ENCODE peak calls at places on chromosomes 12 and 14, in five cellular contexts. O is ovary, G is AG10803, A is lower leg skin, L is GM12864. F is an unnamed sample.

GRCh38 chr12:57450057-57450456 is 5.0 kb upstream of the INHBE start:
- DNase-seq in O (no peak), G (no peak), A (no peak), L (no peak), F (no peak)

GRCh38 chr14:100323942-100324307 is 786 bp downstream of the SLC25A47 start:
- DNase-seq in O (no peak), G (no peak), A (no peak), L (no peak), F (no peak)

GRCh38 chr14:29348504-29348903 is 579.1 kb downstream of the PRKD1 start:
- DNase-seq in O (no peak), G (no peak), A (no peak), L (no peak), F (no peak)

GRCh38 chr14:102616318-102616717 is 23.9 kb downstream of the RCOR1 start:
- DNase-seq in O (no peak), G (no peak), A (peak), L (no peak), F (no peak)

GRCh38 chr12:124500232-124501079 is 67.0 kb downstream of the NCOR2 start:
- DNase-seq in O (no peak), G (peak), A (no peak), L (no peak), F (no peak)

GRCh38 chr12:9880532-9880931 is 757 bp upstream of the KLRF2 start:
- DNase-seq in O (no peak), G (no peak), A (no peak), L (no peak), F (no peak)

GRCh38 chr12:114975283-114975973 is 291.5 kb upstream of the TBX3 start:
- DNase-seq in O (peak), G (no peak), A (no peak), L (no peak), F (no peak)

GRCh38 chr14:44756577-44756976 is 205.2 kb downstream of the KLHL28 start:
- DNase-seq in O (no peak), G (no peak), A (no peak), L (no peak), F (no peak)

GRCh38 chr12:38350342-38351181 is 34.0 kb downstream of the ALG10B start:
- DNase-seq in O (no peak), G (no peak), A (no peak), L (peak), F (peak)

GRCh38 chr12:115149685-115150378 is 465.9 kb upstream of the TBX3 start:
- DNase-seq in O (no peak), G (peak), A (no peak), L (no peak), F (no peak)

GRCh38 chr12:127781336-127781735 is 485.6 kb upstream of the TMEM132C start:
- DNase-seq in O (no peak), G (no peak), A (no peak), L (no peak), F (no peak)

GRCh38 chr14:91352101-91352500 is 65.5 kb downstream of the CCDC88C start:
- DNase-seq in O (no peak), G (peak), A (no peak), L (no peak), F (no peak)

GRCh38 chr14:104343690-104344640 is 205.6 kb downstream of the KIF26A start:
- DNase-seq in O (peak), G (no peak), A (peak), L (no peak), F (no peak)

GRCh38 chr12:112978163-112979081 is at the start of gene OAS2:
- DNase-seq in O (no peak), G (peak), A (peak), L (peak), F (peak)

GRCh38 chr12:85550924-85551323 is 270.9 kb downstream of the ALX1 start:
- DNase-seq in O (no peak), G (no peak), A (no peak), L (no peak), F (no peak)

GRCh38 chr12:24349051-24349780 is 399.7 kb upstream of the SOX5 start:
- DNase-seq in O (no peak), G (no peak), A (no peak), L (no peak), F (no peak)

GRCh38 chr14:100696590-100696989 is 30.1 kb upstream of the DLK1 start:
- DNase-seq in O (no peak), G (no peak), A (no peak), L (no peak), F (no peak)

GRCh38 chr12:124422142-124422569 is 127.3 kb downstream of the RFLNA start:
- DNase-seq in O (peak), G (no peak), A (no peak), L (no peak), F (no peak)

GRCh38 chr14:50972734-50973133 is 28.5 kb upstream of the PYGL start:
- DNase-seq in O (no peak), G (no peak), A (no peak), L (no peak), F (no peak)

GRCh38 chr12:34311337-34311736 is 289.0 kb downstream of the ALG10 start:
- DNase-seq in O (no peak), G (no peak), A (no peak), L (no peak), F (no peak)

GRCh38 chr14:72352012-72352411 is 419.8 kb downstream of the RGS6 start:
- DNase-seq in O (no peak), G (no peak), A (no peak), L (no peak), F (no peak)

GRCh38 chr14:63452796-63453195 is 90.4 kb downstream of the PPP2R5E start:
- DNase-seq in O (no peak), G (peak), A (no peak), L (no peak), F (no peak)

GRCh38 chr14:90301580-90302181 is 30.1 kb downstream of the NRDE2 start:
- DNase-seq in O (no peak), G (peak), A (no peak), L (no peak), F (peak)

GRCh38 chr12:92927436-92928116 is 1.5 kb downstream of the EEA1 start:
- DNase-seq in O (no peak), G (peak), A (no peak), L (no peak), F (peak)

GRCh38 chr12:34401659-34402227 is 379.4 kb downstream of the ALG10 start:
- DNase-seq in O (peak), G (no peak), A (peak), L (no peak), F (no peak)

GRCh38 chr14:93464271-93464670 is 33.5 kb downstream of the UNC79 start:
- DNase-seq in O (no peak), G (no peak), A (no peak), L (no peak), F (no peak)

GRCh38 chr14:94048676-94049624 is 22.8 kb downstream of the OTUB2 start:
- DNase-seq in O (no peak), G (no peak), A (no peak), L (no peak), F (no peak)

GRCh38 chr14:91363776-91364523 is 53.7 kb downstream of the CCDC88C start:
- DNase-seq in O (no peak), G (no peak), A (no peak), L (peak), F (peak)

GRCh38 chr14:96634481-96634880 is 132.3 kb downstream of the PAPOLA start:
- DNase-seq in O (no peak), G (no peak), A (peak), L (no peak), F (no peak)

GRCh38 chr12:40446385-40446784 is 221.6 kb downstream of the LRRK2 start:
- DNase-seq in O (no peak), G (peak), A (no peak), L (no peak), F (peak)

GRCh38 chr12:15910864-15911696 is at the start of gene DERA:
- DNase-seq in O (peak), G (peak), A (peak), L (no peak), F (peak)

GRCh38 chr12:131511391-131511802 is 199.5 kb upstream of the SFSWAP start:
- DNase-seq in O (no peak), G (peak), A (peak), L (peak), F (peak)

GRCh38 chr12:31369712-31370521 is 44.0 kb upstream of the SINHCAF start:
- DNase-seq in O (peak), G (peak), A (no peak), L (no peak), F (no peak)

GRCh38 chr12:58537278-58537677 is 383.0 kb downstream of the LRIG3 start:
- DNase-seq in O (no peak), G (peak), A (no peak), L (no peak), F (no peak)

GRCh38 chr12:4899361-4899760 is 10.3 kb upstream of the KCNA1 start:
- DNase-seq in O (no peak), G (no peak), A (no peak), L (no peak), F (peak)
- TF ChIP-seq CTCF in O (no peak), G (no peak), A (no peak), L (peak), F (peak)

DNA sequence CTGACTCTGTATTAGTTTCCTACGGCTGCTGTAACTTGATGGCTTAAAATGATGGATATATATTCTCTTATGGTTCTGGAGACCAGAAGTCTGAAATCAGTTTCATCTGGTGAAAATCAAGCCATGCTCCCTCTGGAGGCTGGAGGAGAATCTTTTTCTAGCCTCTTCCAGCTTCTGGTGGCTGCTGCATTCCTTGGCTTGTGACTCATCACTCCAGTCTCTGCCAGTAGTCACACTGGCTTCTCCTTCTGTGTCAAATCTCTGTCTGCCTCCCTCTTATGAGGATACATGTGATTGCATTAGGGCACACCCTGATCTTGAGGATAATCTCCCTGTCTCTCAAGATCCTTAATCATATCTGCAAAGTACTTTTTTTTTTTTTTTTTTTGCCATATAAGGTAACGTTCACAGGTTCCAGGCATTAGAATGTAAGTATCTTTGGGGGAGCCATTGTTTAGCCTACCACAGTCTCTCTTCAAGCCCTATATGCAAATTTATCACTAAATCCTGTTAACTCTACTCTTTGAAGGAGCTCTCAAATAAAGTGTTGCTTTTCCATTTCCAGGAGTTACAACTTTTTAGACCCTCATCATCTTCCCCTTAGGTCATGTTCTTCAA is 17.8 kb downstream of the DNAL1 start:
- DNase-seq in O (no peak), G (peak), A (no peak), L (no peak), F (no peak)
- TF ChIP-seq CTCF in O (no peak), G (peak), A (no peak), L (no peak), F (no peak)

GRCh38 chr12:106205208-106206069 is 42.4 kb downstream of the CKAP4 start:
- DNase-seq in O (no peak), G (peak), A (no peak), L (no peak), F (no peak)
- TF ChIP-seq CTCF in O (no peak), G (peak), A (no peak), L (no peak), F (no peak)

GRCh38 chr14:20328705-20329104 is 4.4 kb downstream of the CCNB1IP1 start:
- DNase-seq in O (no peak), G (no peak), A (no peak), L (no peak), F (no peak)
- TF ChIP-seq CTCF in O (no peak), G (no peak), A (no peak), L (no peak), F (no peak)

DNA sequence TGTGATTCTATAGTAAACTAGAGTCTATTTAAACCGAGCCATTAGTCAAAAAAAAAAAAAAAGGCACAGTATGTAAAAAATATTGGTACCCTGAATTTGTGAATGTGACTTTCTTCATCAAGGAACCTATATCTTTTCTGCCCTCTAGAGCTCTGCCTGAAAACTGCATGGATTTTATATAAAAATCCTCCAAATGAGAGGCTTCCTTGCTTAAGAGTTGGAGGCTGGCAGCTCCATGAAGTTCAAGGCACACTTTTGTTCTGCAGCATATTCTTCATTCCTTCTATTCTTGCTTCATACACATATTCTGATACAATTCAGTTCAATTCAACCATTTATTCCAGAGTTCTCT is 23.1 kb upstream of the NKX2-8 start:
- DNase-seq in O (no peak), G (peak), A (no peak), L (no peak), F (no peak)
- TF ChIP-seq CTCF in O (no peak), G (peak), A (no peak), L (no peak), F (no peak)